ENCODE peak calls at places on chromosomes 3 and 15, in eight cellular contexts. I, Y, Q, B, X, C, V and J are unnamed samples.
A peak's percentile ranks its signal among the peaks of the same experiment; 100 is the strongest.

GRCh38 chr15:90531147-90531546 is 1.4 kb downstream of the CRTC3 start:
- DNase-seq in I (no peak), X (no peak), V (no peak), C (no peak), B (peak; percentile 54), Y (no peak), Q (no peak), J (no peak)

GRCh38 chr3:25156526-25157075 is 271.5 kb upstream of the RARB start:
- DNase-seq in I (no peak), V (no peak), Q (no peak), X (no peak), C (peak; percentile 85), Y (no peak), B (peak; percentile 88), J (no peak)

GRCh38 chr15:58118272-58118671 is 19.9 kb upstream of the AQP9 start:
- DNase-seq in V (no peak), C (no peak), Q (no peak), I (no peak), X (no peak), Y (no peak), B (no peak), J (no peak)

GRCh38 chr3:43979637-43980036 is 262.0 kb upstream of the TOPAZ1 start:
- DNase-seq in Q (no peak), X (no peak), C (no peak), I (no peak), V (no peak), Y (no peak), B (no peak), J (no peak)

GRCh38 chr15:91867581-91868026 is 14.1 kb downstream of the SLCO3A1 start:
- DNase-seq in X (peak; percentile 88), I (no peak), Y (no peak), Q (no peak), B (peak; percentile 59), V (no peak), C (no peak), J (peak; percentile 95)

GRCh38 chr15:52834379-52834778 is 44.2 kb upstream of the ONECUT1 start:
- DNase-seq in I (no peak), Y (no peak), X (no peak), V (no peak), C (no peak), B (no peak), Q (no peak), J (no peak)

GRCh38 chr3:186082150-186082549 is 26.7 kb downstream of the ETV5 start:
- DNase-seq in Y (no peak), X (no peak), V (no peak), B (no peak), I (no peak), C (no peak), Q (no peak), J (no peak)

GRCh38 chr15:82298520-82298919 is 35.9 kb downstream of the SAXO2 start:
- DNase-seq in I (peak; percentile 27), B (no peak), V (no peak), Q (no peak), Y (no peak), X (no peak), C (no peak), J (no peak)

GRCh38 chr3:185925353-185925752 is 12.5 kb downstream of the TRA2B start:
- DNase-seq in X (no peak), V (no peak), I (no peak), B (no peak), C (no peak), Q (no peak), Y (no peak), J (no peak)

GRCh38 chr15:71564217-71564616 is 246.1 kb upstream of the NR2E3 start:
- DNase-seq in Q (no peak), I (no peak), B (no peak), Y (no peak), X (no peak), V (no peak), C (no peak), J (no peak)

GRCh38 chr3:5194341-5194740 is 6.8 kb downstream of the EDEM1 start:
- DNase-seq in Q (no peak), I (no peak), B (no peak), C (no peak), Y (no peak), X (no peak), V (no peak), J (no peak)

GRCh38 chr15:90557651-90558084 is 27.9 kb downstream of the CRTC3 start:
- DNase-seq in C (peak; percentile 16), V (peak; percentile 84), Q (peak; percentile 86), X (peak; percentile 97), Y (peak; percentile 27), B (peak; percentile 43), I (no peak), J (no peak)

GRCh38 chr3:124601189-124601588 is 129.1 kb upstream of the UMPS start:
- DNase-seq in B (no peak), V (no peak), X (no peak), I (no peak), Y (no peak), Q (no peak), C (no peak), J (no peak)

GRCh38 chr15:31239409-31239808 is 87.2 kb upstream of the KLF13 start:
- DNase-seq in X (no peak), C (no peak), I (no peak), V (peak; percentile 25), B (no peak), Q (no peak), Y (no peak), J (no peak)

GRCh38 chr3:155880286-155880685 is 9.8 kb downstream of the GMPS start:
- DNase-seq in B (no peak), X (no peak), C (no peak), I (no peak), Q (no peak), V (no peak), Y (no peak), J (no peak)

GRCh38 chr3:79085166-79085565 is 682.6 kb downstream of the ROBO1 start:
- DNase-seq in V (no peak), B (peak; percentile 60), Q (no peak), X (no peak), C (peak; percentile 10), Y (no peak), I (no peak), J (no peak)

GRCh38 chr3:100278910-100279309 is 18.1 kb downstream of the TBC1D23 start:
- DNase-seq in Y (no peak), V (no peak), X (no peak), B (no peak), C (no peak), Q (no peak), I (no peak), J (no peak)

GRCh38 chr3:186042521-186043202 is 66.2 kb downstream of the ETV5 start:
- DNase-seq in X (no peak), B (no peak), V (no peak), I (no peak), C (no peak), Q (no peak), Y (no peak), J (no peak)

GRCh38 chr3:47643092-47643491 is 64.4 kb upstream of the CSPG5 start:
- DNase-seq in B (no peak), V (no peak), I (no peak), Y (no peak), X (no peak), C (no peak), Q (no peak), J (no peak)

GRCh38 chr15:93173369-93173768 is 84.4 kb upstream of the RGMA start:
- DNase-seq in Y (no peak), Q (no peak), B (no peak), I (no peak), X (no peak), C (no peak), V (no peak), J (no peak)